ENCODE peak calls at places on chromosomes 1 and 21, in five cellular contexts. One of them, this sample, is unnamed.

GRCh38 chr1:101136739-101137138 is 100.1 kb upstream of the S1PR1 start:
- DNase-seq in fibroblast of pulmonary artery: peak; percentile 59
- DNase-seq in ovary: no peak
- DNase-seq in AG04450: no peak
- DNase-seq in OCI-LY7: peak; percentile 42
- DNase-seq in this sample: no peak

GRCh38 chr21:37445228-37445627 is 78.7 kb downstream of the DYRK1A start:
- DNase-seq in fibroblast of pulmonary artery: peak; percentile 87
- DNase-seq in ovary: no peak
- DNase-seq in AG04450: peak; percentile 13
- DNase-seq in OCI-LY7: no peak
- DNase-seq in this sample: no peak

GRCh38 chr1:221458430-221459156 is 283.3 kb downstream of the DUSP10 start:
- DNase-seq in fibroblast of pulmonary artery: peak; percentile 90
- DNase-seq in ovary: no peak
- DNase-seq in AG04450: no peak
- DNase-seq in OCI-LY7: no peak
- DNase-seq in this sample: no peak

GRCh38 chr1:15755021-15755642 is 3.5 kb upstream of the FBLIM1 start:
- DNase-seq in fibroblast of pulmonary artery: no peak
- DNase-seq in ovary: no peak
- DNase-seq in AG04450: no peak
- DNase-seq in OCI-LY7: no peak
- DNase-seq in this sample: no peak

GRCh38 chr1:178931843-178932551 is 61.1 kb upstream of the ANGPTL1 start:
- DNase-seq in fibroblast of pulmonary artery: peak; percentile 97
- DNase-seq in ovary: peak; percentile 92
- DNase-seq in AG04450: no peak
- DNase-seq in OCI-LY7: no peak
- DNase-seq in this sample: no peak

GRCh38 chr1:240737268-240737667 is 125.3 kb upstream of the GREM2 start:
- DNase-seq in fibroblast of pulmonary artery: no peak
- DNase-seq in ovary: no peak
- DNase-seq in AG04450: no peak
- DNase-seq in OCI-LY7: no peak
- DNase-seq in this sample: no peak

GRCh38 chr1:95226781-95227660 is 7.0 kb upstream of the RWDD3 start:
- DNase-seq in fibroblast of pulmonary artery: peak; percentile 34
- DNase-seq in ovary: no peak
- DNase-seq in AG04450: no peak
- DNase-seq in OCI-LY7: no peak
- DNase-seq in this sample: no peak

GRCh38 chr1:15272009-15272781 is 25.2 kb downstream of the FHAD1 start:
- DNase-seq in fibroblast of pulmonary artery: peak; percentile 81
- DNase-seq in ovary: peak; percentile 63
- DNase-seq in AG04450: peak; percentile 47
- DNase-seq in OCI-LY7: peak; percentile 26
- DNase-seq in this sample: no peak

GRCh38 chr1:74689800-74690696 is 16.5 kb upstream of the ERICH3 start:
- DNase-seq in fibroblast of pulmonary artery: peak; percentile 77
- DNase-seq in ovary: peak; percentile 11
- DNase-seq in AG04450: peak; percentile 24
- DNase-seq in OCI-LY7: peak; percentile 64
- DNase-seq in this sample: no peak

GRCh38 chr1:39272027-39272790 is 67.7 kb downstream of the MACF1 start:
- DNase-seq in fibroblast of pulmonary artery: peak; percentile 31
- DNase-seq in ovary: no peak
- DNase-seq in AG04450: peak; percentile 30
- DNase-seq in OCI-LY7: peak; percentile 12
- DNase-seq in this sample: no peak

GRCh38 chr1:86084998-86085397 is 71.6 kb downstream of the COL24A1 start:
- DNase-seq in fibroblast of pulmonary artery: no peak
- DNase-seq in ovary: no peak
- DNase-seq in AG04450: no peak
- DNase-seq in OCI-LY7: no peak
- DNase-seq in this sample: no peak

GRCh38 chr1:243413431-243414151 is 157.8 kb downstream of the SDCCAG8 start:
- DNase-seq in fibroblast of pulmonary artery: no peak
- DNase-seq in ovary: no peak
- DNase-seq in AG04450: no peak
- DNase-seq in OCI-LY7: no peak
- DNase-seq in this sample: no peak

GRCh38 chr1:169794530-169795416 is at the start of gene METTL18:
- DNase-seq in fibroblast of pulmonary artery: peak; percentile 98
- DNase-seq in ovary: peak; percentile 86
- DNase-seq in AG04450: peak; percentile 86
- DNase-seq in OCI-LY7: peak; percentile 95
- DNase-seq in this sample: peak; percentile 63
- TF ChIP-seq CTCF in fibroblast of pulmonary artery: no peak
- TF ChIP-seq CTCF in ovary: no peak
- TF ChIP-seq CTCF in AG04450: no peak
- TF ChIP-seq CTCF in OCI-LY7: peak; percentile 71
- TF ChIP-seq CTCF in this sample: no peak

DNA sequence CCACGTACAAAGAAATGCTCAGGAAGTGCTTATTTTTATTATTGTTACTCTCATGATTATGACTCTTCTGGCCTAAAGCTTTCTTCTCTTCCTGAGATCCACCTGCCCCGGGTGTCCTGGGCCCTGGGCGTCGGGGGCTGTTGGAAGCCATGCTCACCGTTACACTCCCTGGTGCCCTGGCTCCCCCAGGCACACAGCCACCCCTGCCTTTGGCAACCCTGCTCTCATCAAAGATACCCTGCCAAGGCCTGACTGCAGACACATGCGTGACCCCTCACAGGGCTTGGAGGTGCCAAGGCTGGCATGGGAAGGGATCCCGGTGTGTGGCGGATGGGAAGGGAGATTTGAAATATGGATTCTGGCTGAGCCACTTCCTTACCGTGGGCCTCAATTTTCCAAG is 3.3 kb upstream of the KISS1 start:
- DNase-seq in fibroblast of pulmonary artery: no peak
- DNase-seq in ovary: no peak
- DNase-seq in AG04450: no peak
- DNase-seq in OCI-LY7: no peak
- DNase-seq in this sample: no peak
- TF ChIP-seq CTCF in fibroblast of pulmonary artery: no peak
- TF ChIP-seq CTCF in ovary: no peak
- TF ChIP-seq CTCF in AG04450: no peak
- TF ChIP-seq CTCF in OCI-LY7: no peak
- TF ChIP-seq CTCF in this sample: no peak

GRCh38 chr21:42550817-42551216 is 37.2 kb downstream of the SLC37A1 start:
- DNase-seq in fibroblast of pulmonary artery: no peak
- DNase-seq in ovary: no peak
- DNase-seq in AG04450: no peak
- DNase-seq in OCI-LY7: no peak
- DNase-seq in this sample: no peak

GRCh38 chr21:42555756-42556438 is 42.2 kb downstream of the SLC37A1 start:
- DNase-seq in fibroblast of pulmonary artery: no peak
- DNase-seq in ovary: no peak
- DNase-seq in AG04450: no peak
- DNase-seq in OCI-LY7: no peak
- DNase-seq in this sample: no peak

GRCh38 chr21:42554251-42554937 is 40.7 kb downstream of the SLC37A1 start:
- DNase-seq in fibroblast of pulmonary artery: no peak
- DNase-seq in ovary: no peak
- DNase-seq in AG04450: no peak
- DNase-seq in OCI-LY7: no peak
- DNase-seq in this sample: no peak

GRCh38 chr21:42552407-42553336 is 39.0 kb downstream of the SLC37A1 start:
- DNase-seq in fibroblast of pulmonary artery: no peak
- DNase-seq in ovary: no peak
- DNase-seq in AG04450: no peak
- DNase-seq in OCI-LY7: no peak
- DNase-seq in this sample: no peak

DNA sequence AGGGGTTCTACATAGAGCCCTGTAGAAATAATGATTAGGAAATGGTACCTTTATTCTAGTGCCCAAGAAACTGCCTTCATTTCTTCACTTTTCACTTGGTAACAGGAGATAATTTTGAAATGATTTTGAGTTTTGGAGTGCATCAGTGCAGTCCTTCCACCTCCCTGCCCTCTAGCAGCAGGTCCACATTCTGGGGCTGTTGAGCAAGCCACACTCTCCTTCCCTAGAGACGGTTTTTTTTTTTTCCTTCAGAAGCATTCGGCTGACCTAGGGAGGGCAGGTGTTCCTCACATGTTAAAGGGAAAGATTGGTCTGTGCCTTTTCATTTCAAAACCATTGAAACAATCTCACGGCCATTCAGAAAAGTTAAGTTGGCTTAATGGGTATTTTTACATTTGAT is 39.8 kb downstream of the SLC37A1 start:
- DNase-seq in fibroblast of pulmonary artery: no peak
- DNase-seq in ovary: no peak
- DNase-seq in AG04450: no peak
- DNase-seq in OCI-LY7: no peak
- DNase-seq in this sample: no peak
- TF ChIP-seq CTCF in fibroblast of pulmonary artery: no peak
- TF ChIP-seq CTCF in ovary: no peak
- TF ChIP-seq CTCF in AG04450: no peak
- TF ChIP-seq CTCF in OCI-LY7: no peak
- TF ChIP-seq CTCF in this sample: no peak

GRCh38 chr1:24286246-24287010 is 32.7 kb upstream of the GRHL3 start:
- DNase-seq in fibroblast of pulmonary artery: no peak
- DNase-seq in ovary: no peak
- DNase-seq in AG04450: no peak
- DNase-seq in OCI-LY7: no peak
- DNase-seq in this sample: no peak
- TF ChIP-seq CTCF in fibroblast of pulmonary artery: no peak
- TF ChIP-seq CTCF in ovary: no peak
- TF ChIP-seq CTCF in AG04450: no peak
- TF ChIP-seq CTCF in OCI-LY7: no peak
- TF ChIP-seq CTCF in this sample: no peak

GRCh38 chr1:203306089-203306969 is 1.0 kb downstream of the BTG2 start:
- DNase-seq in fibroblast of pulmonary artery: peak; percentile 90
- DNase-seq in ovary: peak; percentile 81
- DNase-seq in AG04450: no peak
- DNase-seq in OCI-LY7: peak; percentile 74
- DNase-seq in this sample: no peak
- TF ChIP-seq CTCF in fibroblast of pulmonary artery: peak; percentile 8
- TF ChIP-seq CTCF in ovary: no peak
- TF ChIP-seq CTCF in AG04450: peak; percentile 17
- TF ChIP-seq CTCF in OCI-LY7: peak; percentile 62
- TF ChIP-seq CTCF in this sample: no peak

GRCh38 chr1:6171546-6172124 is 8.5 kb downstream of the CHD5 start:
- DNase-seq in fibroblast of pulmonary artery: no peak
- DNase-seq in ovary: no peak
- DNase-seq in AG04450: no peak
- DNase-seq in OCI-LY7: peak; percentile 19
- DNase-seq in this sample: no peak
- TF ChIP-seq CTCF in fibroblast of pulmonary artery: peak; percentile 45
- TF ChIP-seq CTCF in ovary: no peak
- TF ChIP-seq CTCF in AG04450: peak; percentile 38
- TF ChIP-seq CTCF in OCI-LY7: peak; percentile 43
- TF ChIP-seq CTCF in this sample: no peak

This sample was measured in omental fat pad.